ENCODE peak calls at places on chromosomes 7 and 10, in seven cellular contexts. Z is PC-3; I is heart right ventricle; M is mesothelial cell of epicardium; F is glutamatergic neuron; E is CD8-positive, alpha-beta T cell; G is foreskin fibroblast. B is an unnamed sample.
A peak's percentile ranks its signal among the peaks of the same experiment; 100 is the strongest.

GRCh38 chr10:84427903-84428650 is 99.7 kb downstream of the CCSER2 start:
- DNase-seq in M (no peak), G (no peak), Z (peak; percentile 47), I (no peak), E (no peak), F (no peak), B (no peak)

GRCh38 chr7:117675519-117676137 is 195.8 kb downstream of the CFTR start:
- DNase-seq in Z (no peak), G (no peak), F (no peak), I (no peak), E (no peak), M (no peak), B (no peak)

GRCh38 chr7:32215697-32216096 is 145.5 kb upstream of the PDE1C start:
- DNase-seq in E (no peak), Z (no peak), G (no peak), I (no peak), F (no peak), M (no peak), B (no peak)

GRCh38 chr10:43395571-43396060 is 13.4 kb downstream of the HNRNPF start:
- DNase-seq in M (peak; percentile 54), Z (no peak), E (peak; percentile 8), I (no peak), F (peak; percentile 39), G (peak; percentile 44), B (no peak)

GRCh38 chr7:5143935-5144903 is 45.8 kb upstream of the WIPI2 start:
- DNase-seq in M (no peak), Z (no peak), G (peak; percentile 6), E (peak; percentile 34), I (no peak), F (no peak), B (no peak)

GRCh38 chr7:31782411-31782991 is 95.5 kb downstream of the PPP1R17 start:
- DNase-seq in F (no peak), M (no peak), G (peak; percentile 54), E (no peak), Z (peak; percentile 92), I (no peak), B (no peak)

GRCh38 chr7:91128574-91129348 is 135.5 kb upstream of the FZD1 start:
- DNase-seq in Z (no peak), E (no peak), G (no peak), M (no peak), F (no peak), I (no peak), B (no peak)

GRCh38 chr7:126803060-126803665 is 449.6 kb downstream of the GRM8 start:
- DNase-seq in I (peak; percentile 28), M (no peak), G (peak; percentile 52), E (peak; percentile 0), F (peak; percentile 38), Z (peak; percentile 78), B (no peak)

GRCh38 chr7:139909379-139910050 is 80.5 kb downstream of the TBXAS1 start:
- DNase-seq in I (no peak), Z (peak; percentile 34), F (no peak), M (no peak), G (peak; percentile 71), E (no peak), B (no peak)

GRCh38 chr10:104333037-104333727 is 5.1 kb downstream of the ITPRIP start:
- DNase-seq in I (no peak), M (no peak), G (no peak), Z (no peak), E (peak; percentile 49), F (no peak), B (no peak)

GRCh38 chr10:4073912-4074311 is 288.9 kb upstream of the KLF6 start:
- DNase-seq in M (no peak), G (peak; percentile 87), Z (no peak), E (no peak), F (no peak), I (peak; percentile 13), B (no peak)

GRCh38 chr10:29107866-29108498 is 180.9 kb upstream of the LYZL1 start:
- DNase-seq in F (no peak), Z (peak; percentile 11), E (no peak), M (no peak), G (no peak), I (no peak), B (no peak)

GRCh38 chr10:70576803-70577517 is 25.6 kb downstream of the PRF1 start:
- DNase-seq in F (no peak), M (no peak), G (peak; percentile 68), I (no peak), Z (peak; percentile 75), E (no peak), B (no peak)

GRCh38 chr10:117221156-117221711 is 19.7 kb upstream of the SLC18A2 start:
- DNase-seq in G (no peak), Z (peak; percentile 77), E (no peak), M (no peak), F (no peak), I (no peak), B (no peak)

DNA sequence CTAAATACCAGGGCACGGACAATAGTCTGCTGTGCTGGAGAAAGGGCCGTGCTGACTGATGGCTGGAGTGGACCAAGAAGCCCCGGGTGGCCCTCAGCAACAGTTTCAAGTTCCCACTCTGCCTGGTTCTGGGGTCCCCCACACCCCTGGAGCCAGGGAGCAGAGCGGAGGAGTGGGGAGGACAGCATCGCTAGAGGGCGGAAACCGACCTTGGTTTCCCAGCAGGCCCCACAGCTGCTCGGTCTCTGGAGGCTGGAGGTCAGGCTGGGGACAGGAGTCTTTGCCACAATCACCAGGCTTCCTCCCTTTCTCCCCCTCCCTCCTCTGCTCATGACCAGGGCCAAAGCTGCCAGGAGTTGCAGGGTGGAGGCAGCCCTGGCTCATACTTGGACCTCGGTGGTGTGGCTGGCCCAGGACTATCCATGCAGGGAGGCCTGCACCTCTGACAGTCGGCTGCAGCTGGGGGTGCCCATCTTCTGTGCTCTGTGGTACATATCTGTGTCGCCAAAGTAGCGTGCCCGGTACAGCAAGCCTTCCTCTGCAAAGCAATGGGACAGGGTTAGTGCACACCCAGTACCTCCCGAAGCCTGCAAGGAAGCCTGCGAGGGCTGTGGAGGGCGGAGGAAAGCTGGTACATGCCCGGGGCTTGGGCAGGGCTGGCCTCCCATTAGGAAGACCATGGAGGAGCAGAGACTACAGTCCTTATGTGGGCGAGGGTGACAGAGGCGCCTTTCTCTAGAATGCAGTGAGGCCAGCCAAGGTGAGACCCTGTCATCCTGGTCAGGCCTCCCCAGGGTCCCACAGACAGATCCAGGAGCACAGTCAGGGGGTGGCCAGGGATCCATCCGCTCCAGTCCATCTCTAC is 19.1 kb downstream of the DNAJB12 start:
- DNase-seq in Z (no peak), E (no peak), G (no peak), M (no peak), F (peak; percentile 49), I (peak; percentile 80), B (no peak)
- TF ChIP-seq CTCF in Z (no peak), E (no peak), G (no peak), M (no peak), F (no peak), I (peak; percentile 51), B (no peak)

DNA sequence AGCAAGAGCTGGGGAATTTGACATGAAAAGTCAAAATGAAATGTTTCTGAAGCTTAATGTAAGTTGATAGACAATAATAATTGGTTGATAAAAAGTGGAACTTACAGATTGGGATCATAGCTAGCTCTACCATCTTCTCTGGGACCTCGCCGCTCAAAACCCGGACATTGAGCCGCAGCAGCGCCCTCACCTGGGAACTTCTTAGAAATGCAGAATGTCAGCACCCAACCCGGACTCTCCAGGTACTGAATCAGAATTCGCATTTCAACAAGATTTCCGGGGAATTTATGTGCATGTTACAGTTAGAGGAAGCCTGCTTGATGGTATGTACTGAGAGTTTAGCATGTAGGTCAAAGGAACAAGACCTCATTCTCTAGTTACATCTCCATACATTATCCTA is 36.7 kb upstream of the ABLIM1 start:
- DNase-seq in Z (peak; percentile 26), M (no peak), G (peak; percentile 43), F (peak; percentile 69), I (no peak), E (no peak), B (no peak)
- TF ChIP-seq CTCF in Z (peak; percentile 66), M (peak; percentile 52), G (peak; percentile 40), F (peak; percentile 78), I (peak; percentile 58), E (peak; percentile 31), B (peak; percentile 33)

GRCh38 chr7:158933468-158934139 is 77.2 kb downstream of the DYNC2I1 start:
- DNase-seq in E (no peak), G (no peak), F (no peak), Z (peak; percentile 37), M (no peak), I (no peak), B (no peak)
- TF ChIP-seq CTCF in E (no peak), G (no peak), F (no peak), Z (peak; percentile 43), M (peak; percentile 33), I (no peak), B (no peak)

GRCh38 chr10:36994886-36995285 is 130.5 kb upstream of the ANKRD30A start:
- DNase-seq in M (no peak), F (no peak), Z (no peak), G (no peak), E (no peak), I (no peak), B (no peak)

DNA sequence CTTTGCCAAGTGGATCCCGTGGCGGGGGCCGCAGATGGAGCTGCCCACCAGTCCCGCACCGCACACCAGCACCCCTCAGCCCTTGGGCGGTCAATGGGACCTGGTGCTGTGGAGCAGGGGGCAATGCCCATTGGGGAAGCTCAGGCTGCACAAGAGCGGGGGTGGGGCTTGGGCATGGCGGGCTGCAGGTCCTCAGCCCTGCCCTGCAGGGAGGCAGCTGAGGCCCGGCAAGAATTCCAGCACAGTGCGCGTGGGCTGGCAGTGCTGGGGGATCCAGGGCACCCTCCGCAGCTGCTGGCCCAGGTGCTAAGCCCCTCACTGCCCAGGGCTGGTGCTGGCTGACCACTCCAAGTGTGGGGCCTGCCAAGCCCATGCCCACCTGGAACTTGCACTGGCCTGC is 136.2 kb upstream of the ANKRD30A start:
- DNase-seq in F (no peak), E (no peak), G (no peak), I (no peak), Z (no peak), M (no peak), B (no peak)
- TF ChIP-seq CTCF in F (no peak), E (no peak), G (no peak), I (no peak), Z (no peak), M (no peak), B (no peak)

GRCh38 chr7:130367088-130367755 is 13.1 kb upstream of the CPA1 start:
- DNase-seq in G (no peak), E (peak; percentile 12), I (no peak), Z (no peak), M (no peak), F (no peak), B (no peak)
- TF ChIP-seq CTCF in G (no peak), E (no peak), I (no peak), Z (no peak), M (no peak), F (no peak), B (no peak)

DNA sequence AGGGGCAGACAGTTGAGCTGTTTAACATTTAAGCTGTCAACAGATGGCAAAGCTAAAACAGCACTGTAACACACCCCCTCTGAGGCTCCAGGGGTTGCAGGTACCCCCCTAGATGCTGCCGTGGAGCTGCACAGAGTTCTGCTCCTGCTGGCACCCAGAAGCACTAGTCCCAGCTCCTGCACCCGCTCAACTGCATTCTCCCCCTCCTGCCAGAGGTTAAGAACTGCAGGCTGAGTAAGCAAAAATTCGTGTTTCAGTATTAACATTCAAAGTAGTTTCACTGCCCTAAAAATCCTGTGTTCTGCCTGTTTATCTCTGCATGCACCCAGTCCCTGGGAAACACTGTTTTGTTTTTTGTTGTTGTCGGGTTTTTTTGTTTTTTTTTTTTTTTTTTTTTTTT is 790.8 kb upstream of the KCND2 start:
- DNase-seq in M (peak; percentile 39), G (no peak), I (no peak), E (no peak), F (peak; percentile 48), Z (peak; percentile 50), B (no peak)
- TF ChIP-seq CTCF in M (no peak), G (no peak), I (no peak), E (no peak), F (peak; percentile 38), Z (peak; percentile 52), B (no peak)

B was measured in AG09319.